ENCODE peak calls at places on chromosomes 2 and 18, in five cellular contexts. Y, K, O, G and U are unnamed samples.

GRCh38 chr2:182280128-182280527 is 146.7 kb downstream of the PDE1A start:
- DNase-seq in K (no peak), G (peak), Y (peak), O (no peak), U (no peak)

GRCh38 chr2:119264781-119265692 is 41.4 kb downstream of the STEAP3 start:
- DNase-seq in K (peak), Y (peak), O (peak), G (peak), U (peak)

GRCh38 chr18:77187201-77187600 is 54.6 kb upstream of the MBP start:
- DNase-seq in G (no peak), K (no peak), O (no peak), Y (no peak), U (no peak)

GRCh38 chr2:7209776-7210555 is 292.8 kb downstream of the RNF144A start:
- DNase-seq in G (peak), K (peak), O (peak), Y (peak), U (no peak)

GRCh38 chr2:173831312-173832229 is 133.6 kb downstream of the SP3 start:
- DNase-seq in G (peak), Y (peak), K (no peak), O (peak), U (no peak)

GRCh38 chr2:220678943-220679342 is 893.2 kb downstream of the EPHA4 start:
- DNase-seq in K (no peak), G (no peak), Y (no peak), O (no peak), U (no peak)

GRCh38 chr18:2971741-2972552 is 41.0 kb downstream of the LPIN2 start:
- DNase-seq in Y (no peak), O (no peak), G (no peak), K (no peak), U (no peak)

GRCh38 chr2:132621131-132621875 is 48.7 kb downstream of the LYPD1 start:
- DNase-seq in K (no peak), G (no peak), Y (no peak), O (no peak), U (no peak)

GRCh38 chr18:57906852-57907251 is 103.7 kb upstream of the ATP8B1 start:
- DNase-seq in O (no peak), G (no peak), K (peak), Y (no peak), U (no peak)

GRCh38 chr2:224948005-224948404 is 94.3 kb downstream of the DOCK10 start:
- DNase-seq in Y (no peak), O (no peak), K (no peak), G (no peak), U (no peak)

GRCh38 chr2:222572264-222572721 is 83.6 kb downstream of the FARSB start:
- DNase-seq in K (no peak), Y (no peak), O (no peak), G (no peak), U (no peak)

GRCh38 chr2:47056374-47056773 is 98.7 kb downstream of the STPG4 start:
- DNase-seq in O (no peak), G (no peak), K (no peak), Y (peak), U (no peak)

GRCh38 chr18:5073026-5073944 is 123.8 kb downstream of the AKAIN1 start:
- DNase-seq in O (no peak), G (peak), Y (peak), K (peak), U (peak)